ENCODE peak calls at places on chromosome 2, in six cellular contexts. C, O, J, A, P and N are unnamed samples.

GRCh38 chr2:84969511-84970265 is 1.3 kb upstream of the KCMF1 start:
- DNase-seq in C (no peak), P (no peak), O (no peak), J (no peak), A (peak; percentile 32), N (no peak)

GRCh38 chr2:102606353-102606752 is 13.0 kb upstream of the SLC9A2 start:
- DNase-seq in J (no peak), A (no peak), C (no peak), O (no peak), P (no peak), N (no peak)

GRCh38 chr2:184031402-184032147 is 566.8 kb upstream of the ZNF804A start:
- DNase-seq in O (no peak), A (no peak), C (no peak), P (no peak), J (no peak), N (no peak)

GRCh38 chr2:69450735-69451416 is 13.6 kb upstream of the NFU1 start:
- DNase-seq in C (no peak), O (no peak), A (no peak), P (no peak), J (no peak), N (no peak)

GRCh38 chr2:2912731-2913130 is 464.9 kb downstream of the EIPR1 start:
- DNase-seq in A (no peak), O (no peak), J (no peak), P (peak; percentile 45), C (no peak), N (no peak)

GRCh38 chr2:198587201-198587600 is 782.8 kb downstream of the PLCL1 start:
- DNase-seq in A (no peak), O (no peak), P (no peak), J (no peak), C (no peak), N (no peak)

GRCh38 chr2:158056875-158057274 is 44.8 kb upstream of the UPP2 start:
- DNase-seq in O (no peak), J (no peak), P (no peak), A (no peak), C (no peak), N (no peak)

GRCh38 chr2:96505231-96505889 is at the start of gene NEURL3:
- DNase-seq in C (no peak), O (no peak), P (no peak), J (no peak), A (no peak), N (no peak)

GRCh38 chr2:162915858-162916257 is 77.3 kb upstream of the KCNH7 start:
- DNase-seq in P (no peak), C (no peak), J (no peak), A (no peak), O (no peak), N (no peak)

GRCh38 chr2:58709687-58710354 is 468.7 kb upstream of the FANCL start:
- DNase-seq in C (no peak), P (no peak), O (no peak), J (no peak), A (no peak), N (no peak)

GRCh38 chr2:120737802-120738516 is 2.3 kb downstream of the GLI2 start:
- DNase-seq in J (no peak), A (no peak), O (no peak), P (no peak), C (no peak), N (no peak)

GRCh38 chr2:51006641-51007040 is 25.3 kb downstream of the NRXN1 start:
- DNase-seq in A (no peak), C (no peak), P (no peak), J (no peak), O (no peak), N (no peak)

GRCh38 chr2:133635115-133635514 is 66.9 kb upstream of the NCKAP5 start:
- DNase-seq in C (no peak), A (no peak), P (no peak), J (no peak), O (no peak), N (no peak)

GRCh38 chr2:28643324-28643723 is 108.3 kb upstream of the PPP1CB start:
- DNase-seq in A (no peak), J (no peak), O (no peak), P (no peak), C (no peak), N (no peak)

GRCh38 chr2:184444217-184444616 is 154.1 kb upstream of the ZNF804A start:
- DNase-seq in A (no peak), O (no peak), P (no peak), C (no peak), J (no peak), N (peak; percentile 26)

GRCh38 chr2:23376972-23377371 is 8.0 kb upstream of the KLHL29 start:
- DNase-seq in C (no peak), A (no peak), P (no peak), J (no peak), O (no peak), N (no peak)

GRCh38 chr2:129748653-129749052 is 230.8 kb upstream of the RAB6C start:
- DNase-seq in P (peak; percentile 39), J (peak; percentile 30), A (no peak), O (no peak), C (no peak), N (no peak)

GRCh38 chr2:70889716-70890037 is 46.0 kb upstream of the ATP6V1B1 start:
- DNase-seq in A (no peak), J (no peak), O (no peak), C (no peak), P (no peak), N (no peak)

GRCh38 chr2:240919161-240919781 is 13.1 kb downstream of the CROCC2 start:
- DNase-seq in A (no peak), P (peak; percentile 73), O (peak; percentile 13), J (no peak), C (no peak), N (no peak)

GRCh38 chr2:178298785-178299212 is 104.5 kb downstream of the OSBPL6 start:
- DNase-seq in C (no peak), J (no peak), P (no peak), A (no peak), O (no peak), N (no peak)

GRCh38 chr2:134138115-134138514 is 115.8 kb upstream of the MGAT5 start:
- DNase-seq in A (no peak), O (no peak), C (no peak), J (no peak), P (no peak), N (no peak)

GRCh38 chr2:32135409-32135808 is 30.3 kb upstream of the SLC30A6 start:
- DNase-seq in A (no peak), P (no peak), J (no peak), C (peak; percentile 8), O (no peak), N (peak; percentile 31)

GRCh38 chr2:144937899-144938298 is 418.0 kb upstream of the ZEB2 start:
- DNase-seq in O (no peak), C (no peak), P (no peak), J (no peak), A (no peak), N (no peak)

GRCh38 chr2:121213386-121213785 is 71.6 kb downstream of the TFCP2L1 start:
- DNase-seq in J (no peak), P (no peak), C (no peak), O (no peak), A (no peak), N (no peak)

GRCh38 chr2:68237404-68237803 is 14.9 kb downstream of the PPP3R1 start:
- DNase-seq in J (no peak), O (no peak), A (no peak), P (no peak), C (no peak), N (no peak)

GRCh38 chr2:207161724-207162123 is 4.0 kb downstream of the KLF7 start:
- DNase-seq in J (no peak), A (no peak), P (no peak), O (no peak), C (no peak), N (no peak)

GRCh38 chr2:134636714-134637113 is 82.1 kb downstream of the TMEM163 start:
- DNase-seq in A (no peak), O (no peak), P (no peak), J (no peak), C (no peak), N (no peak)

GRCh38 chr2:120798569-120799215 is 63.0 kb downstream of the GLI2 start:
- DNase-seq in J (no peak), C (no peak), P (no peak), A (no peak), O (no peak), N (no peak)

GRCh38 chr2:39481611-39482010 is 44.5 kb upstream of the MAP4K3 start:
- DNase-seq in O (no peak), C (no peak), P (no peak), A (no peak), J (no peak), N (no peak)

GRCh38 chr2:164388511-164388910 is 232.8 kb downstream of the GRB14 start:
- DNase-seq in O (no peak), J (no peak), C (no peak), A (no peak), P (no peak), N (no peak)

GRCh38 chr2:41791523-41791922 is 256.3 kb upstream of the PKDCC start:
- DNase-seq in J (peak; percentile 54), O (no peak), A (peak; percentile 7), P (no peak), C (no peak), N (peak; percentile 4)

GRCh38 chr2:27907547-27907946 is 17.0 kb downstream of the BABAM2 start:
- DNase-seq in A (no peak), C (no peak), J (no peak), O (no peak), P (no peak), N (no peak)

GRCh38 chr2:105404736-105405135 is 5.9 kb upstream of the FHL2 start:
- DNase-seq in J (no peak), P (no peak), C (no peak), A (no peak), O (no peak), N (no peak)

GRCh38 chr2:8219631-8220393 is 462.0 kb upstream of the ID2 start:
- DNase-seq in P (no peak), A (no peak), C (no peak), J (no peak), O (no peak), N (no peak)

GRCh38 chr2:115414461-115414860 is 972.0 kb downstream of the DPP10 start:
- DNase-seq in J (no peak), A (no peak), C (no peak), O (no peak), P (no peak), N (no peak)